ENCODE peak calls at places on chromosome 19, in eight cellular contexts. I is body of pancreas, O is mucosa of descending colon, X is mesothelial cell of epicardium, W is neural crest cell, T is epithelial cell of esophagus, S is dorsolateral prefrontal cortex, A is cardiac fibroblast. J is an unnamed sample.

GRCh38 chr19:38452430-38453366 is 19.2 kb downstream of the RYR1 start:
- DNase-seq in O (peak), S (no peak), T (no peak), W (no peak), A (no peak), I (peak), X (no peak), J (peak)

GRCh38 chr19:1590641-1591397 is 1.8 kb downstream of the MBD3 start:
- DNase-seq in A (peak), O (no peak), X (no peak), S (no peak), W (no peak), T (peak), I (no peak), J (peak)

GRCh38 chr19:7831452-7831851 is 1.4 kb downstream of the EVI5L start:
- DNase-seq in W (no peak), X (no peak), T (peak), S (peak), O (no peak), A (peak), I (no peak), J (peak)

GRCh38 chr19:12867120-12868099 is 13.8 kb downstream of the DNASE2 start:
- DNase-seq in I (peak), A (peak), S (no peak), O (peak), W (peak), T (peak), X (peak), J (peak)

GRCh38 chr19:11982526-11982925 is 17.7 kb downstream of the ZNF763 start:
- DNase-seq in X (no peak), W (no peak), T (peak), I (no peak), O (no peak), S (no peak), A (no peak), J (no peak)

GRCh38 chr19:2724148-2724557 is 3.0 kb upstream of the DIRAS1 start:
- DNase-seq in T (no peak), X (no peak), A (no peak), S (no peak), I (no peak), W (no peak), O (no peak), J (no peak)

GRCh38 chr19:15813916-15814315 is 1.5 kb downstream of the OR10H1 start:
- DNase-seq in X (no peak), S (no peak), T (no peak), I (no peak), A (no peak), W (no peak), O (no peak), J (no peak)

GRCh38 chr19:765179-765738 is 14.3 kb downstream of the MISP start:
- DNase-seq in O (no peak), X (no peak), S (no peak), W (no peak), A (no peak), I (no peak), T (no peak), J (no peak)

GRCh38 chr19:17209126-17210036 is 5.8 kb upstream of the USE1 start:
- DNase-seq in A (peak), O (peak), S (no peak), W (peak), T (peak), X (no peak), I (no peak), J (peak)

GRCh38 chr19:1189419-1189818 is 15.4 kb upstream of the SBNO2 start:
- DNase-seq in T (peak), W (no peak), I (no peak), S (no peak), A (no peak), X (no peak), O (no peak), J (no peak)

GRCh38 chr19:6772028-6772865 is at the start of gene VAV1:
- DNase-seq in A (no peak), S (no peak), X (no peak), T (no peak), W (no peak), I (no peak), O (peak), J (peak)

GRCh38 chr19:2215281-2215751 is 20.8 kb downstream of the PLEKHJ1 start:
- DNase-seq in A (no peak), W (no peak), I (no peak), X (no peak), S (no peak), T (no peak), O (no peak), J (no peak)

GRCh38 chr19:38274734-38275133 is 10.4 kb downstream of the SPINT2 start:
- DNase-seq in X (no peak), I (no peak), O (peak), W (no peak), S (peak), T (no peak), A (no peak), J (no peak)

GRCh38 chr19:55581145-55581827 is 638 bp upstream of the ZNF579 start:
- DNase-seq in A (no peak), I (no peak), T (peak), O (peak), S (no peak), W (no peak), X (no peak), J (no peak)

GRCh38 chr19:30227661-30228112 is 144.5 kb upstream of the ZNF536 start:
- DNase-seq in O (peak), A (peak), I (peak), T (peak), W (peak), X (peak), S (peak), J (peak)
- TF ChIP-seq CTCF in O (peak), A (peak), I (peak), T (peak), W (peak), X (peak), S (peak), J (peak)

GRCh38 chr19:49451430-49452181 is at the start of gene PIH1D1:
- DNase-seq in T (peak), O (peak), X (peak), A (peak), I (peak), S (peak), W (peak), J (peak)
- TF ChIP-seq CTCF in T (peak), O (peak), X (no peak), A (peak), I (peak), S (peak), W (peak), J (no peak)

GRCh38 chr19:48982280-48982679 is 10.8 kb downstream of the GYS1 start:
- DNase-seq in I (no peak), S (no peak), O (no peak), X (no peak), T (no peak), A (no peak), W (no peak), J (no peak)
- TF ChIP-seq CTCF in I (no peak), S (no peak), O (no peak), X (no peak), T (no peak), A (no peak), W (no peak), J (no peak)

DNA sequence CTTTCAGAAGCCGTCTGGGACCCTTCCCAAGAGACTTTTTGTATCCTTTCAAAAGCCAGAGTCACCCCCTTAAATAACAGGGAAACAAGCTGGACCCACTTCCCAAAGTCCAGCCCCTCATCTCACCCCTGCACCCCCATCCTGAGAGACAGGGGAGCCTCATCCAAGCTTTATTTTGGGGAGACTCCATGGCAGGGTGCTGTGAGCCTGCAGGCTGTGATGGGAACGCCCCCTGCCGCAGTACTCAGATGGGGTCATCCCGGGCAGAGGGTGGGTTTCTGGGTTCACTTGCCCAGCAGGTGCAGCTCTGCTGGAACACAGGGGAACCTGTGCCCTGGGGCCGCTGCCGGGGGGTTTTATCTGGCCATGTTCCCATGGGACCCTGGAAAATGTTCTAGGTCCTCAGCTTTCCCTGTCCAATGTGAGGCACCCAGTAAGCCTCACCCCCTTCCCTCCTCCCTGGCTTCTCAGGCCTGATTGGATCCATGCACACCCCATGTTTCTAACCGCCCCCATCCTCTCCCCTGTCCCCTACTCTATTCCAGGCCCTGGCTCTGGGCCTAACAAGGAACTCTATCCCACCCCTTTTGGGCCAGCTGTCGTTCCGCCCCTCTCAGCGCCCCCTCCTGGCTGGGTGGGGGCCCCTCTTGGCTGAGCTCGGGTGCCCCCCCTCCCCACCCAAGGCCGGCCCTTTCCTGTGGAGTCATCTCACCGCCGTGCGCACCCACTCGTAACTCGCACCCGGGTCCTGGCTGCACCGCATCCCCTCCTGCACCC is 1.0 kb downstream of the HIF3A start:
- DNase-seq in O (peak), W (no peak), T (no peak), X (no peak), A (peak), S (peak), I (peak), J (peak)
- TF ChIP-seq CTCF in O (no peak), W (no peak), T (no peak), X (no peak), A (peak), S (no peak), I (no peak), J (peak)

DNA sequence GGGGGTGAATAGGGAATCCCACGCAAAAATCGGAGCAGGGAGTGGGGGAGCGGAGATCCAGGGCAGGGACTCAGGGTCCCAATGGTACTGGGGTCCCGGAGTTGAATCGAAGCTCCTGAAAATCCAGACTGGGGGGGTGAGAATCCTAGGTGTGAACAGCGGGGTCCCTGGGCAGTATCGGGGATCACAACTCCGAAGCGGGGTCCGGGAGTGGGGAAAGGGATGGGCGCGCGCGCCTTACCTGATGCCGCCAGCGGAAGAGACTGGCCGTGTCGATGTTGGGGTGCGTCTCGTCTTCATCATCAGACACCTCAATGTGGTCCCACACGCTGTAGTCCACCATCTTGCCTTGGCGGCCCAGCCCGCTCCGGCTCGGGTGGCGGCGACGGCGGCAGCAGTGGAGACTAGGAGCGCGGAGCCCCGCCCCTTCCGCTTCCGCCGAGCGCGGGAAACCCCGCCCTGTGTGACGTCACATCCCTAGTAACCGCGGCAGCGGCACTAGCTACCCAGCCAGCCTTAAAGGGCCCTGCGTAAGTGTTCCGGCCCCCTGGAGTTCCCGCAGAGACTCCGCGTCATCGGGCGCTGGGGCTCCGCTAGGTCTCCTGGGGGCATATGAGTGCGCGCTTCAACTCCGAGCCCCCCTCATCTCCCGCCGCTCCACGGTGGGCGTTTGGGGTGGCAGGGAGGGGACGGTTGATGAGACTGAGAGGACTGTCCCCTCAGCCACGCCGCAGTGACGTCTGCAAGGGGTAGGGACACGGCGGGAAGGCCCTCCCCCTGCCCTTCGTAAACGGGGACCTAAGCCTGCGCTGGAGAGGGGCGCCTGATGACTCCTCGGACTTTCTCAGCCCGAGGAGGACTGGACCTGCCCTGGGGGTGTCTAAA is at the start of gene CDC37:
- DNase-seq in X (peak), S (peak), O (peak), A (peak), I (peak), T (peak), W (peak), J (peak)
- TF ChIP-seq CTCF in X (no peak), S (no peak), O (no peak), A (no peak), I (no peak), T (no peak), W (no peak), J (no peak)